ENCODE peak calls at places on chromosomes 4 and X, in nine cellular contexts. X, C, H, Q, A, D, Z, L and J are unnamed samples.

GRCh38 chrX:39445336-39445735 is 644.1 kb downstream of the MID1IP1 start:
- DNase-seq in L (peak; percentile 11), X (no peak), H (peak; percentile 46), D (no peak), Q (peak; percentile 41), A (no peak), Z (no peak), C (peak; percentile 38), J (no peak)

GRCh38 chr4:110898290-110898689 is 275.4 kb upstream of the PITX2 start:
- DNase-seq in Q (no peak), Z (no peak), L (peak; percentile 19), A (no peak), X (no peak), C (no peak), D (no peak), H (no peak), J (no peak)

GRCh38 chrX:135389717-135390116 is 32.0 kb upstream of the SMIM10L2A start:
- DNase-seq in A (no peak), L (no peak), C (no peak), Z (no peak), Q (no peak), D (no peak), X (no peak), H (no peak), J (no peak)

GRCh38 chrX:136747003-136747986 is 33.4 kb downstream of the ARHGEF6 start:
- DNase-seq in A (no peak), H (no peak), Q (no peak), D (no peak), Z (no peak), X (no peak), C (no peak), L (no peak), J (no peak)

GRCh38 chr4:30718021-30718888 is 1.9 kb upstream of the PCDH7 start:
- DNase-seq in C (no peak), D (peak; percentile 67), L (no peak), X (peak; percentile 71), A (no peak), Z (no peak), Q (peak; percentile 49), H (peak; percentile 50), J (peak; percentile 47)

GRCh38 chrX:39960219-39960618 is 137.5 kb downstream of the BCOR start:
- DNase-seq in H (no peak), Z (no peak), X (no peak), C (no peak), D (no peak), A (no peak), Q (no peak), L (no peak), J (no peak)

GRCh38 chr4:159505275-159505975 is 402.5 kb downstream of the RAPGEF2 start:
- DNase-seq in Z (no peak), A (no peak), C (no peak), L (no peak), Q (no peak), D (no peak), H (no peak), X (no peak), J (no peak)

GRCh38 chr4:26958925-26959653 is 98.4 kb downstream of the STIM2 start:
- DNase-seq in X (no peak), A (no peak), D (no peak), Z (no peak), H (no peak), L (no peak), C (no peak), Q (no peak), J (no peak)

GRCh38 chr4:87983996-87984395 is 8.5 kb downstream of the SPP1 start:
- DNase-seq in H (no peak), C (no peak), D (no peak), Q (no peak), A (no peak), X (no peak), L (no peak), Z (no peak), J (no peak)

GRCh38 chr4:112897548-112897947 is 151.9 kb upstream of the ANK2 start:
- DNase-seq in C (no peak), D (no peak), L (no peak), A (no peak), Q (no peak), Z (no peak), H (peak; percentile 93), X (no peak), J (no peak)

GRCh38 chr4:56215901-56216300 is 171.4 kb downstream of the AASDH start:
- DNase-seq in D (no peak), Z (no peak), L (no peak), Q (peak; percentile 79), X (no peak), H (no peak), A (no peak), C (no peak), J (no peak)

GRCh38 chr4:127623755-127624087 is 9.0 kb upstream of the INTU start:
- DNase-seq in H (no peak), Q (no peak), C (no peak), D (no peak), L (no peak), Z (no peak), A (no peak), X (no peak), J (no peak)

GRCh38 chr4:142818476-142818875 is 27.6 kb downstream of the INPP4B start:
- DNase-seq in D (no peak), C (no peak), A (no peak), Q (no peak), L (no peak), H (no peak), Z (no peak), X (no peak), J (no peak)

GRCh38 chrX:140292188-140292587 is 212.7 kb downstream of the SOX3 start:
- DNase-seq in C (no peak), L (no peak), X (no peak), Z (no peak), Q (no peak), H (no peak), A (no peak), D (no peak), J (no peak)

GRCh38 chr4:183631577-183632198 is 27.3 kb downstream of the RWDD4 start:
- DNase-seq in A (no peak), D (no peak), Q (no peak), C (no peak), X (no peak), H (no peak), L (no peak), Z (no peak), J (no peak)

GRCh38 chr4:81512945-81513584 is 41.4 kb upstream of the RASGEF1B start:
- DNase-seq in L (peak; percentile 13), Z (no peak), H (no peak), D (peak; percentile 18), C (no peak), Q (no peak), A (no peak), X (no peak), J (no peak)

GRCh38 chrX:34437586-34437985 is 219.5 kb downstream of the TMEM47 start:
- DNase-seq in A (no peak), Q (peak; percentile 23), C (no peak), D (no peak), X (no peak), Z (no peak), L (no peak), H (no peak), J (peak; percentile 34)

GRCh38 chrX:68177542-68177941 is 255.8 kb downstream of the OPHN1 start:
- DNase-seq in A (no peak), C (no peak), H (no peak), X (no peak), D (no peak), Z (no peak), Q (no peak), L (no peak), J (no peak)

DNA sequence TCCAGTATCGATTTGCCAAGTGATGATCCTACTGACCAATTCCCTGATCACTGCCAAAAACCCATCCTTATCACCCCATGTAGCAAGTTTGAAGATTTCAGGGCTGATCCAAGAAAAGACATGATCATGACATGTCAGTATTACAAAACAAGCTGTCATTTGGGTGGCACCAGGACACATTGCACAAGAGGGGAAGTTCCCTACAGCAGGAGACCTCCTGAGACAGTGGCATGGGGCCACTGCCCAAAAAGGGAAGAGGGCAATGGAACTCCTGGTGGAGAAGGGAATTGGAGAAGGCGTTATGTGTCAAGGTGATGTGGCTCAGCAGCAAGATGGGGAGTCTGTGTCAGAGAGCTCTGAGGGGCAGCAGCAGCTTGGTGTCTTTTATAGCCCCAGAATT is 43.4 kb downstream of the ZNF182 start:
- DNase-seq in H (no peak), L (no peak), D (no peak), A (peak; percentile 42), C (no peak), Z (no peak), Q (no peak), X (no peak), J (no peak)
- H3K4me3 ChIP-seq in H (no peak overlapping the region), L (peak overlapping the region; percentile 27), D (no peak overlapping the region), A (no peak overlapping the region), C (no peak overlapping the region), Z (no peak overlapping the region), Q (no peak overlapping the region), X (no peak overlapping the region), J (no peak overlapping the region)

GRCh38 chrX:46444011-46444410 is 101.2 kb downstream of the ZNF674 start:
- DNase-seq in X (no peak), L (no peak), Q (no peak), Z (no peak), A (peak; percentile 51), H (no peak), C (no peak), D (no peak), J (no peak)
- H3K27ac ChIP-seq in X (no peak overlapping the region), L (no peak overlapping the region), Q (no peak overlapping the region), Z (no peak overlapping the region), A (no peak overlapping the region), H (no peak overlapping the region), C (no peak overlapping the region), D (no peak overlapping the region), J (no peak overlapping the region)

GRCh38 chr4:128757712-128758111 is 51.8 kb upstream of the JADE1 start:
- DNase-seq in D (no peak), A (no peak), C (no peak), L (peak; percentile 5), Q (no peak), Z (peak; percentile 6), X (peak; percentile 69), H (peak; percentile 81), J (peak; percentile 29)
- H3K4me3 ChIP-seq in D (no peak overlapping the region), A (no peak overlapping the region), C (no peak overlapping the region), L (no peak overlapping the region), Q (no peak overlapping the region), Z (no peak overlapping the region), X (no peak overlapping the region), H (no peak overlapping the region), J (no peak overlapping the region)

DNA sequence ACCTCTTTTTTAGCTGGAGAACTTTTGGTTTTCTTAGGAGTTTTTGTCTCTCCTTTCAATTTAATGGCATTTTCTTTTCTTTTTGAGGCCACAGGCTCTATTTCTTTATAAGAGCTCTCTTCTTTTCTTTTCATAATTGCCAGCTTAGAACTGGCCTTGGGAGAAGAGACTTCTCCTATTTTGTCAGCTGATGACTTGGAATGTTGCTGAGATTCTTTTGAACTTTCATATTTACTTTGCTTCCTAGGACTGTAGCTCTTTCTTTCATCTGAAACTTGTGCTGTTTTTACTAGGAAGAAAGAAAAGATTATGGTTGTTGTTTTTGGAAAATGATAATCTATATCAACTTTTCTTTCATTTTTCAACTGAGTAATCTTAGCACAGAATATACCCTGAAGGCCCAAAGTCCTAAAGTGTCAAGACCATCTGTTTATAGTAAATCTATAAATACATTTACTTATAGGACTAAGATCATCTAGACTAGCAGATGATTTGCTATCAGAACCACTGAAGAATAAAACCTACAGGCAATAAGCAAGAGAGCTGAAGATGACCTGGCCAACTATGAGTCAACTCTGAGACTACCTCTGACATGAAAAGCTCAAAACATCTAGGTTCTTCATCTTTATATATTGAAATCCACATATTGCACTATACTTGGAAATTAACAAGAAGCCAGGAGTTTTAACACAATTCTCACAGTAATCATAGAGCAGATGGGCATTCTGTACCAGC is 45.6 kb downstream of the RFC1 start:
- DNase-seq in L (no peak), D (no peak), H (no peak), Q (no peak), X (no peak), Z (no peak), C (no peak), A (no peak), J (no peak)
- H3K27ac ChIP-seq in L (no peak overlapping the region), D (no peak overlapping the region), H (no peak overlapping the region), Q (no peak overlapping the region), X (no peak overlapping the region), Z (peak overlapping the region; percentile 7), C (no peak overlapping the region), A (no peak overlapping the region), J (no peak overlapping the region)